ENCODE peak calls at places on chromosomes 2 and 18, in four cellular contexts. Z, U, L and W are unnamed samples.

GRCh38 chr2:234198976-234199375 is 148.5 kb downstream of the SPP2 start:
- DNase-seq in Z (no peak), U (peak; percentile 22), L (no peak), W (no peak)

GRCh38 chr2:204726831-204727230 is 181.6 kb downstream of the PARD3B start:
- DNase-seq in Z (no peak), U (peak; percentile 13), L (no peak), W (no peak)

GRCh38 chr18:361941-362913 is 94.4 kb upstream of the THOC1 start:
- DNase-seq in Z (peak; percentile 31), U (peak; percentile 81), L (no peak), W (peak; percentile 51)

GRCh38 chr2:89850481-89850880 is 1159.0 kb downstream of the RPIA start:
- DNase-seq in Z (no peak), U (no peak), L (no peak), W (no peak)

GRCh38 chr2:234679766-234680687 is 183.1 kb upstream of the ARL4C start:
- DNase-seq in Z (no peak), U (peak; percentile 99), L (peak; percentile 29), W (peak; percentile 46)

GRCh38 chr2:232341739-232342126 is 36.8 kb upstream of the ALPP start:
- DNase-seq in Z (no peak), U (no peak), L (peak; percentile 22), W (no peak)

GRCh38 chr2:158637357-158637756 is 157.8 kb upstream of the DAPL1 start:
- DNase-seq in Z (no peak), U (no peak), L (no peak), W (peak; percentile 51)

GRCh38 chr2:224611938-224612337 is 26.8 kb upstream of the CUL3 start:
- DNase-seq in Z (no peak), U (no peak), L (no peak), W (peak; percentile 53)

GRCh38 chr18:39414009-39414700 is 1848.6 kb upstream of the CELF4 start:
- DNase-seq in Z (no peak), U (peak; percentile 82), L (no peak), W (peak; percentile 5)

GRCh38 chr2:70214958-70215357 is 24.1 kb upstream of the C2orf42 start:
- DNase-seq in Z (no peak), U (peak; percentile 96), L (no peak), W (no peak)

GRCh38 chr2:42999391-42999811 is 207.0 kb upstream of the HAAO start:
- DNase-seq in Z (no peak), U (no peak), L (no peak), W (no peak)

GRCh38 chr2:204364860-204365530 is 180.3 kb upstream of the PARD3B start:
- DNase-seq in Z (no peak), U (no peak), L (no peak), W (peak; percentile 55)

GRCh38 chr18:58870130-58870529 is 5.5 kb downstream of the ZNF532 start:
- DNase-seq in Z (no peak), U (peak; percentile 35), L (no peak), W (peak; percentile 79)
- H2BK5ac ChIP-seq in Z (no peak overlapping the region), U (peak overlapping the region; percentile 51), L (peak overlapping the region; percentile 72), W (no peak overlapping the region)

GRCh38 chr2:140164449-140164848 is 1384.3 kb upstream of the NXPH2 start:
- DNase-seq in Z (no peak), U (no peak), L (no peak), W (no peak)
- H3K56ac ChIP-seq in Z (no peak overlapping the region), U (no peak overlapping the region), L (no peak overlapping the region), W (no peak overlapping the region)

GRCh38 chr18:48163184-48164095 is 233.0 kb upstream of the SMAD2 start:
- DNase-seq in Z (no peak), U (no peak), L (no peak), W (no peak)

GRCh38 chr18:48160622-48161021 is 230.2 kb upstream of the SMAD2 start:
- DNase-seq in Z (no peak), U (no peak), L (no peak), W (no peak)

GRCh38 chr18:48159816-48160215 is 229.4 kb upstream of the SMAD2 start:
- DNase-seq in Z (no peak), U (no peak), L (no peak), W (no peak)

GRCh38 chr18:48161911-48162698 is 231.6 kb upstream of the SMAD2 start:
- DNase-seq in Z (peak; percentile 64), U (no peak), L (no peak), W (peak; percentile 66)

GRCh38 chr18:48161201-48161910 is 230.9 kb upstream of the SMAD2 start:
- DNase-seq in Z (peak; percentile 82), U (peak; percentile 5), L (peak; percentile 87), W (peak; percentile 78)
- H2BK5ac ChIP-seq in Z (no peak overlapping the region), U (no peak overlapping the region), L (no peak overlapping the region), W (no peak overlapping the region)

GRCh38 chr2:160700415-160700814 is 206.8 kb upstream of the RBMS1 start:
- DNase-seq in Z (no peak), U (no peak), L (no peak), W (no peak)

GRCh38 chr2:160701822-160702221 is 208.2 kb upstream of the RBMS1 start:
- DNase-seq in Z (no peak), U (no peak), L (no peak), W (no peak)

GRCh38 chr2:160700006-160700405 is 206.4 kb upstream of the RBMS1 start:
- DNase-seq in Z (no peak), U (no peak), L (no peak), W (no peak)

DNA sequence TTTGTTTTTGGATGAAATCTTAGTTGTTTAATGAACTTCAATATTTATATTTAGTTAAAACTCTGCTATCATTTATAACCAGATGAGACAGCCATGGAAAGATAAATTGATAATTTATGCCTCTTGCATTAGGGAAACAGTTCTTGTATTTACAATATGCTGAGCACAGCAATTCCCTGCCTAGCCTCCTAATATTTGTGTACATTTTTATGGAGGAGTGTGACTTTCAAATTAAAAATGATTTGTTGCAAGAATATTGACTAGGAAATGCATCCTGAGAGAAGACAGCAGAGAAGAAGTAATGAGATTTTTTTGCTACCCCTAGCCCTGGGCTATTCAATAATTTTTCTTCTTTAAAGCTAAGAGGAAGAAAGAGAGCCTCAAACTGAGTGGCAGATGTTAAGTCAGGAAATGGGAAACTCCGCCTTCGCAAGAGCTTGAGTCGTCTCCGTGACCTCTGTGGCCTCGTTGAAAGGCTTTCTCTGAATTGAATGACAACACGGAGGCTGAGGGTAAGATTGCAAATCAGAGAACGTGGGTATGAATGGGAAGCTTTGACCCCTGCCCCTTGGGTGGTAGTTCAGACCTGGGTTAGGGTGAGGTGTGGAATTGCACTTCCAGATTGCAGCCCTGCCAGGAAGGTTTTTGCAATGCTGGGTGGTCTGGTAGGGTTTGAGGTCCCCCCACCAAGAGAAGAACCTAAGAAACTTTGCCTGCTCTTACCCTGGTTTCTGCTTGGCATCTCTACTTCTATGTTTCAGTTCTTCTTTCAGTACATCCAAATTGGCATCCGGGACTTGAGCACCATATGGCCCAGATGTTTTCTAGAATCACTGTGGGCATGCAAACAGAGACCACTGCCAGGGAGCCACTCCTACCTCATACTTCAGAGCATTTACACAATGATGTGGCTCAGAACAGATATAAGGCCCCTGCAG is 210.3 kb upstream of the RBMS1 start:
- DNase-seq in Z (peak; percentile 46), U (no peak), L (no peak), W (peak; percentile 45)
- H3K56ac ChIP-seq in Z (no peak overlapping the region), U (no peak overlapping the region), L (no peak overlapping the region), W (no peak overlapping the region)

GRCh38 chr2:54573532-54573915 is 117.4 kb downstream of the SPTBN1 start:
- DNase-seq in Z (no peak), U (no peak), L (no peak), W (no peak)

GRCh38 chr2:54572636-54573531 is 116.8 kb downstream of the SPTBN1 start:
- DNase-seq in Z (no peak), U (peak; percentile 91), L (no peak), W (no peak)

GRCh38 chr2:54574107-54574859 is 118.2 kb downstream of the SPTBN1 start:
- DNase-seq in Z (no peak), U (peak; percentile 60), L (no peak), W (no peak)

GRCh38 chr2:54575379-54575888 is 119.3 kb downstream of the SPTBN1 start:
- DNase-seq in Z (no peak), U (peak; percentile 49), L (no peak), W (no peak)

GRCh38 chr2:54574860-54575247 is 118.7 kb downstream of the SPTBN1 start:
- DNase-seq in Z (no peak), U (no peak), L (no peak), W (no peak)
- H2BK5ac ChIP-seq in Z (no peak overlapping the region), U (no peak overlapping the region), L (no peak overlapping the region), W (no peak overlapping the region)

DNA sequence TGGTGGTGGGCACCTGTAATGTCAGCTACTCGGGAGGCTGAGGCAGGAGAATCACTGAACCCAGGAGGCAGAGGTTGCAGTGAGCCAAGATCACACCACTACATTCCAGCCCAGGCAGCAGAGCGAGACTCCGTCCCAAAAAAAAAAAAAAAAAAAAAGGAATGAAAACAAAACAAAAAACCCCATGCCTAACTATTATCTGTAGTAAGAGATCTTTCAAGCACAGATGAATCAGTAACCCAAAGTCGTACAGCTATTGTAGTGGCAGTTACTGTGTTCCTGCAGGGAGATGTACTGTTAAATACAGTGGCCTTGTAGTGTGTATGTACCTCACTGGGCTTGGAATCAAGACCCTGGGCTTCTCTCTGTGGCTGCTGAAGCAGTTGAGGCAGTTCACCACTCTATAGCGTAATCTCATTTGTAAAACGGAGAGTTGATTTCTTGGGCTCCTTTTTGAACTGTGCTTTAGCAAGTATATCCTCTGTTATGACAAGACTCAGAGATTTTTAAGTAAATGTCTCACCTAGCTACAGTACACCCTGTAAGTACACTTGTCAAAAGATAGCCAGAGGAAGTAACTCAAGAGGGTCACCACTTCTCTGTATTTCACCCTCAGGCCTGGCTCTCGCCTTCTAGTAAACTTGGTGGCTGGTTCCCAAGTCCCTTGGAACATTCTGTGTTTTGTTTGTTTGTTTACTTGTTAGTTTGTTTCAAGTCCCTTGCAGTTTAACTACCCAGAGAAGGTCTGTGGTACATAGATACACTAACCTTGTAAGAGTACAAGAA is 109.6 kb upstream of the FOSL2 start:
- DNase-seq in Z (no peak), U (no peak), L (no peak), W (no peak)
- H3K56ac ChIP-seq in Z (no peak overlapping the region), U (no peak overlapping the region), L (no peak overlapping the region), W (no peak overlapping the region)